ENCODE peak calls at places on chromosome 14, in four cellular contexts. N, R, U and B are unnamed samples.

GRCh38 chr14:105486974-105487448 is 325 bp downstream of the CRIP1 start:
- DNase-seq in N (no peak), R (no peak), U (no peak), B (no peak)

GRCh38 chr14:74825008-74825407 is 50.9 kb downstream of the PROX2 start:
- DNase-seq in N (no peak), U (no peak), R (no peak), B (no peak)

GRCh38 chr14:64422753-64423152 is 34.6 kb downstream of the MTHFD1 start:
- DNase-seq in U (no peak), N (no peak), R (no peak), B (no peak)

GRCh38 chr14:68554231-68554630 is 238.6 kb downstream of the ZFP36L1 start:
- DNase-seq in R (no peak), U (no peak), N (no peak), B (no peak)

GRCh38 chr14:69711471-69712216 is 55.3 kb upstream of the SRSF5 start:
- DNase-seq in N (no peak), U (no peak), R (no peak), B (no peak)

GRCh38 chr14:68970096-68970612 is 8.9 kb downstream of the ACTN1 start:
- DNase-seq in R (no peak), N (no peak), U (no peak), B (no peak)

GRCh38 chr14:75430526-75430925 is 2.7 kb downstream of the JDP2 start:
- DNase-seq in N (no peak), R (no peak), U (no peak), B (no peak)

GRCh38 chr14:104948736-104949031 is 24.0 kb downstream of the PLD4 start:
- DNase-seq in N (no peak), U (no peak), R (no peak), B (no peak)

GRCh38 chr14:56359245-56359644 is 220.4 kb upstream of the TMEM260 start:
- DNase-seq in U (no peak), N (no peak), R (no peak), B (no peak)

GRCh38 chr14:68444449-68445168 is 348.3 kb downstream of the ZFP36L1 start:
- DNase-seq in R (no peak), U (no peak), N (no peak), B (no peak)

GRCh38 chr14:20417250-20418186 is 4.2 kb upstream of the TEP1 start:
- DNase-seq in U (no peak), R (no peak), N (no peak), B (no peak)

GRCh38 chr14:23827100-23827892 is 126.3 kb upstream of the DHRS4 start:
- DNase-seq in N (no peak), U (no peak), R (no peak), B (no peak)

GRCh38 chr14:93173943-93174395 is 10.7 kb downstream of the MOAP1 start:
- DNase-seq in U (no peak), R (peak), N (no peak), B (no peak)

GRCh38 chr14:58914271-58914855 is 274.1 kb upstream of the DAAM1 start:
- DNase-seq in R (no peak), N (no peak), U (no peak), B (no peak)

GRCh38 chr14:63986789-63987533 is 134.2 kb downstream of the SYNE2 start:
- DNase-seq in N (no peak), R (no peak), U (no peak), B (no peak)

GRCh38 chr14:103123128-103123633 is at the start of gene TNFAIP2:
- DNase-seq in R (peak), U (peak), N (no peak), B (peak)

GRCh38 chr14:105855893-105856675 is 329.7 kb downstream of the TMEM121 start:
- DNase-seq in N (no peak), R (no peak), U (no peak), B (peak)

GRCh38 chr14:99038401-99038800 is 233.6 kb downstream of the BCL11B start:
- DNase-seq in U (peak), R (no peak), N (no peak), B (no peak)

GRCh38 chr14:90114554-90114953 is 52.8 kb downstream of the KCNK13 start:
- DNase-seq in U (no peak), N (no peak), R (no peak), B (no peak)

GRCh38 chr14:74568896-74569295 is 43.1 kb downstream of the LTBP2 start:
- DNase-seq in N (no peak), U (no peak), R (no peak), B (no peak)

GRCh38 chr14:89212386-89213235 is 204.4 kb downstream of the FOXN3 start:
- DNase-seq in R (no peak), U (no peak), N (no peak), B (no peak)

GRCh38 chr14:92973798-92974372 is 50.9 kb downstream of the CHGA start:
- DNase-seq in N (no peak), R (no peak), U (no peak), B (no peak)

GRCh38 chr14:71372411-71372838 is 465.2 kb downstream of the PCNX1 start:
- DNase-seq in R (no peak), N (no peak), U (no peak), B (no peak)
- TF ChIP-seq SPI1 in R (no peak), N (no peak), U (no peak), B (no peak)

DNA sequence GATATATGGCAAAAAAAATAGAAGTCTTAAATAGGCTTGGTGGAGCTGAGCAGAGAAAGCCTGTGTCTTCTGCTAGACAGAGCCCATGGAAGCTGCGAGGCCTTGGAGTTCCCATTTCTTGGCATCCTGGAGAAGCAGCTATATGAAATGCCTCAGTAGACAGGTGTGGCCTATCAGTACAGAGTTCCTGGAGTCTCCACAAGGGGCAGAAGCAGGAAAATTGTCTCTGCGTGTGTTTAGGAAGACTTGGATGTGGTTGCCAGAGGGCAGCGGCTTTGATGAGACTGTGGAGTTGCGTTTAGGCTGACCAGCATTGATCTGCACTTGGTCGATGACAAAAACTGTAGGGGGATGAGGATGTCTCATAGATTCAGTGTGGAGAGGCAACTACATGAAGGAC is 334.5 kb upstream of the SEL1L start:
- DNase-seq in R (no peak), N (no peak), U (no peak), B (no peak)
- TF ChIP-seq SPI1 in R (no peak), N (no peak), U (no peak), B (no peak)

GRCh38 chr14:54533100-54533499 is 23.4 kb downstream of the CGRRF1 start:
- DNase-seq in U (no peak), R (no peak), N (no peak), B (no peak)
- TF ChIP-seq SPI1 in U (no peak), R (no peak), N (no peak), B (no peak)

DNA sequence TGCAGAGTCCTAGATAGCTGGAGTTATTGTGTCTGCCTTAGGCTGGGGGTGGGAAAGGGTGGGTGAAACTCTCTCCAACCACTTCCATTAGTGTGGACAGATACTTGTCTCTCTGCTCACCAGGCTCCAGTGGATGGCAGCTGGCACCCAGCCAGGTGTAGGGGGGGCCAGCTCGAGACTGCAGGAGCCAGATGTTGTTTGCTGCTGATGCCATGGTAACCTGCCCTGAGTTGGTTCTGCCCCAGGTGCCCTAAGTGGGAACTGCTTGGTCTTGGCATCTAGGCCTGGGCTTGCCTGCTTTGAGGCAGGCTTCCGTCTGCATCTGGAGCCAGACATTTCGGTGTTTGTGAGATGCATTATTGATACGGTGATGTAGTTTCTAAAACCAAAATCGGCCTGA is 82.2 kb downstream of the ADCK1 start:
- DNase-seq in N (no peak), U (no peak), R (no peak), B (no peak)
- TF ChIP-seq SPI1 in N (no peak), U (no peak), R (no peak), B (no peak)

GRCh38 chr14:96583605-96584041 is 81.4 kb downstream of the PAPOLA start:
- DNase-seq in U (no peak), R (no peak), N (no peak), B (no peak)

GRCh38 chr14:96585672-96586013 is 83.5 kb downstream of the PAPOLA start:
- DNase-seq in R (no peak), N (no peak), U (no peak), B (no peak)

GRCh38 chr14:96584907-96585671 is 82.9 kb downstream of the PAPOLA start:
- DNase-seq in U (no peak), R (no peak), N (no peak), B (no peak)

GRCh38 chr14:96582995-96583394 is 80.8 kb downstream of the PAPOLA start:
- DNase-seq in R (no peak), U (no peak), N (no peak), B (no peak)

DNA sequence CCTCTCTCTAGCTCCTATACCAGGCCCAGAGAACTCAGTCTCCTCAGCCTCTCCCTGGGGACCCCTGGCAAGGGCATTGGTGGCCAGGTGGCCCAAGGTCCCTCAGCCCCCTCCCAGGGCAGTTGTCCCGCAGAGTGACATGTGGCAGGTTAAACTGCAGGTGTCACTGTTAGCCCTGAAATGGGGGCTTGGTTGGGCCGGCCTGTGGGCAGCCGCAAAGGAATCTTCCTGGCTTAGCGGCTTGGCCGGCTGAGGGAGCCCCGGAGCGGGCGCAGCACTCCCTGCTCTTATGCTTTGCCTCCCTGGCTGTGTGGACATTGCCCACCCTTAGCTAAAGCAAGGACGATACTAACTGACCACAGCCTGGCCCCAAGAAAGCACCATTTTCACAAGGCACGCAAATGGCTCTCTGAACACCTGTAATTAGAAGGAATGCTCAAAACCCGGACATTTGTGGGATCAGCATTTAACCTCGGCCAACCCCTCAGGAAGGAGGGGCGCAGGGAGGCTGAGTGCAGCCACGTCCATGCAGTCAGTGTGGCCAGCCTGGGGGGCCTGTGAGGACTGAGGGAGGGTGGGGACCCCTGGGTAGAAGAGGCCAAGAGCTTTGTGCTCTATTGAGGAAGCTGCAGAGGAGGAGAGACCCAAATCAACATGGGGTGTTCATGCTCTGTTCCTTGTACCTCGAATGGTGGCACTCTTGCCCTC is 82.2 kb downstream of the PAPOLA start:
- DNase-seq in U (peak), N (no peak), R (peak), B (peak)
- TF ChIP-seq SPI1 in U (no peak), N (no peak), R (no peak), B (no peak)

GRCh38 chr14:85516239-85517112 is 13.5 kb upstream of the FLRT2 start:
- DNase-seq in R (no peak), N (no peak), U (no peak), B (no peak)
- TF ChIP-seq SPI1 in R (no peak), N (no peak), U (no peak), B (no peak)

GRCh38 chr14:100547633-100548294 is 39.5 kb downstream of the BEGAIN start:
- DNase-seq in R (no peak), U (peak), N (no peak), B (no peak)
- TF ChIP-seq SPI1 in R (no peak), U (peak), N (no peak), B (no peak)